ENCODE peak calls at places on chromosome 15, in nine cellular contexts. Z is body of pancreas, Y is fibroblast of pulmonary artery, E is AG09309, A is nephron progenitor cell, T is neural crest cell, F is bronchial epithelial cell, G is natural killer cell, X is HFF-Myc. Q is an unnamed sample.

GRCh38 chr15:77387355-77388105 is 32.4 kb downstream of the PEAK1 start:
- DNase-seq in Z (no peak), Y (peak), E (no peak), A (no peak), T (no peak), F (no peak), G (no peak), X (no peak), Q (no peak)

GRCh38 chr15:72227720-72228119 is 3.3 kb downstream of the PKM start:
- DNase-seq in Z (no peak), Y (no peak), E (no peak), A (no peak), T (no peak), F (peak), G (no peak), X (no peak), Q (no peak)

GRCh38 chr15:78208341-78208844 is 26.0 kb downstream of the ACSBG1 start:
- DNase-seq in Z (no peak), Y (no peak), E (no peak), A (no peak), T (no peak), F (no peak), G (no peak), X (no peak), Q (no peak)

GRCh38 chr15:84929795-84930371 is 45.4 kb downstream of the SLC28A1 start:
- DNase-seq in Z (peak), Y (no peak), E (no peak), A (no peak), T (no peak), F (peak), G (no peak), X (no peak), Q (no peak)

GRCh38 chr15:37203050-37203449 is 102.7 kb upstream of the MEIS2 start:
- DNase-seq in Z (no peak), Y (no peak), E (no peak), A (no peak), T (no peak), F (no peak), G (no peak), X (no peak), Q (no peak)

GRCh38 chr15:66040211-66040892 is 171.1 kb downstream of the RAB11A start:
- DNase-seq in Z (no peak), Y (no peak), E (no peak), A (no peak), T (no peak), F (no peak), G (no peak), X (no peak), Q (no peak)

GRCh38 chr15:40277472-40277871 is 5.4 kb downstream of the ANKRD63 start:
- DNase-seq in Z (no peak), Y (no peak), E (no peak), A (no peak), T (no peak), F (no peak), G (no peak), X (no peak), Q (no peak)

GRCh38 chr15:81189583-81190283 is 6.9 kb upstream of the IL16 start:
- DNase-seq in Z (peak), Y (peak), E (peak), A (no peak), T (no peak), F (no peak), G (no peak), X (peak), Q (no peak)

GRCh38 chr15:31024979-31025378 is 33.6 kb upstream of the MTMR10 start:
- DNase-seq in Z (no peak), Y (peak), E (no peak), A (no peak), T (no peak), F (no peak), G (no peak), X (no peak), Q (no peak)

GRCh38 chr15:74784854-74785715 is 3.2 kb downstream of the CSK start:
- DNase-seq in Z (no peak), Y (no peak), E (no peak), A (no peak), T (no peak), F (no peak), G (peak), X (no peak), Q (no peak)

GRCh38 chr15:77507911-77508310 is 87.2 kb downstream of the HMG20A start:
- DNase-seq in Z (peak), Y (peak), E (no peak), A (no peak), T (no peak), F (peak), G (no peak), X (no peak), Q (peak)

GRCh38 chr15:82647045-82647834 is at the start of gene CPEB1:
- DNase-seq in Z (peak), Y (peak), E (no peak), A (peak), T (peak), F (no peak), G (no peak), X (no peak), Q (peak)

GRCh38 chr15:85810075-85810474 is 15.3 kb upstream of the KLHL25 start:
- DNase-seq in Z (no peak), Y (no peak), E (no peak), A (no peak), T (no peak), F (peak), G (no peak), X (no peak), Q (no peak)

GRCh38 chr15:65374831-65375401 is 2.9 kb downstream of the IGDCC3 start:
- DNase-seq in Z (no peak), Y (no peak), E (no peak), A (no peak), T (no peak), F (no peak), G (no peak), X (no peak), Q (no peak)

GRCh38 chr15:70754862-70755261 is 8.5 kb downstream of the UACA start:
- DNase-seq in Z (no peak), Y (no peak), E (no peak), A (no peak), T (no peak), F (no peak), G (no peak), X (no peak), Q (no peak)

DNA sequence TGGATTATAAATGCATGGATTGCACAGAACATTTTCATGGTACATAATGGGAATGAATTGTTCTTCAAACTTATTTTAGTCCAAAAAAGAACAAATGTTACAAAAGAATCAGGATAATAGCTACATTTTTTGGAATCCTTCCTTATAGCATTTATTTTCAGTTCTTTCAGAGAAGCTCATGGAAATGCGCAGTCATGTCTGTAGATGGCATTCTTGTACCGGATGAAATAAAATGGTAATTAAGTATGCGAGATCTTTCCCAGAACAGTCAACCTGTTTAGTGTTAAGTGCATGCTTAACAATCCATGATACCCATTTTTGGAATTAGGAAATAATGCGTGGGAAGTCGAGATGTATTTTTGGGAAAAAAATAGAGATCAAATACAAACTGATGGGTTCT is 38.2 kb upstream of the GOLGA8B start:
- DNase-seq in Z (no peak), Y (peak), E (no peak), A (no peak), T (no peak), F (peak), G (no peak), X (no peak), Q (no peak)
- TF ChIP-seq CTCF in Z (peak), Y (peak), E (peak), A (no peak), T (peak), F (peak), G (no peak), X (peak), Q (peak)

DNA sequence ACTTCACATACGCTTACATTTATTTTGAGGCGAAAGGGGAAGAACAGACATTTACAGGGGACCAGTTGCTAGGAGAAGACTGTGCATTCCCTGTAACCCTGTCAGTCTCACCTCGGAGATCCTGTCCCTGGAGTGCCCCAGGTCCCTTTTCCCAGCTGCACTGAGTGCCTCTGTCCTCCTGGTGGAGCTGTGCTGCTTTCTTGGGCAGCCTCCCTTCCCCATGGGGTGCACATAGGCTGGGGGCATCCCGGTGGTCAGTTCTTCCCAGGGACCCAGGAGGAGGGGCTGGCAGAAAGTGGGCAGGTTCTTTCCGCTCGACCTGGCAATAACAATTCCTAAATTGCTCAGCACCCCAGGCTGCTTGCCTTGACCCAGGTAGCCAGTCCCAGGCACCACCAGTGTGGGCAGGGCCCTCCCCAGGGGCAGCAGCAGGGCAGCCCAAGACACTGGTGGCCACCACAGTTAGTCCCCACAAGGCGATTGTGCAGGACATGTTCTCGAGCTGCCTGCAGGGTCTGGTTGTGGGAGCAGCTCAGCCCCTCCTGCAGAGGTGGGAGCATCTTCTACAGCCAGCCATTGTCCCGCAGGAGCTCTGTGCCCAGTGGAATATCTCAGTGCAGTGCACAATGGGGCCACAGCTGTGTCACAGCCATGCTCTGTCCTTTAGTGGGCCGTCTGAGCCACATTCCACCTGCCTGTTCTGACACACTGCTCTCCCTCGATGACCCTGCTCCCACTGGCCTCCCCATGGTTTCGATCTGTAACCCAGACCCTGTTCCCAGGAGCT is 36.3 kb downstream of the APBA2 start:
- DNase-seq in Z (no peak), Y (no peak), E (no peak), A (no peak), T (no peak), F (no peak), G (no peak), X (no peak), Q (no peak)
- TF ChIP-seq CTCF in Z (no peak), Y (peak), E (no peak), A (peak), T (no peak), F (no peak), G (no peak), X (peak), Q (no peak)

DNA sequence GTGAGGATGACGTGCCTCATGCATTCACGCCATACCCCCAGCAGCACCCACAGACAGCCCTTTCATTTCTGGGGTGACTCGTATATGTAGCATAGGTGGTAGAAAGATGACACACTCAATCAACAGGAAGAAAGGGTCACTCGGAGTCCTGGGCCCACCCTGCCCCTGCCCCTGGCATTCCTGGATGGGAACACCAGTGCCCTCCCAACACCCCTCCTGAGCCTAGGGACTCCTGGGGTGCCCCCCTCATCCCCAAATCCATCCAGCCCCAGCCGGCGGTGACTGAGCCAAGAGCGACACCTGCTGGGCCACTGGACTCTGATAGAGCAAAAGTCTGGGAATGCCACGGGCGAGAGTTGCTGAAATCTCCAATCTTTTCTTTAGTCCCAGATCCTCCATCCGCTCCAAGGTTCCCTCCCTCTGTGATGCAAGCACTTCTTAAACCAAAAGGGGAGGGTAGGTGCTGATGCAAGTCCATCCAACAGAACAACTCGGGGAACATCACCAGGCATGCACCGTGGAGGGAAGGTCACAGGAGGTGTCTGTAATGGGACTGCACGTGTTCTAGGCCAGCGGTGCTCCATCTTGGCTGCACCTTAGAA is 31.1 kb downstream of the ACAN start:
- DNase-seq in Z (peak), Y (peak), E (peak), A (peak), T (peak), F (peak), G (no peak), X (no peak), Q (no peak)
- TF ChIP-seq CTCF in Z (peak), Y (peak), E (peak), A (peak), T (peak), F (peak), G (peak), X (peak), Q (peak)

GRCh38 chr15:59993950-59994401 is 10.1 kb upstream of the FOXB1 start:
- DNase-seq in Z (no peak), Y (no peak), E (no peak), A (peak), T (peak), F (no peak), G (no peak), X (no peak), Q (peak)
- TF ChIP-seq CTCF in Z (no peak), Y (no peak), E (no peak), A (peak), T (peak), F (peak), G (no peak), X (peak), Q (peak)

DNA sequence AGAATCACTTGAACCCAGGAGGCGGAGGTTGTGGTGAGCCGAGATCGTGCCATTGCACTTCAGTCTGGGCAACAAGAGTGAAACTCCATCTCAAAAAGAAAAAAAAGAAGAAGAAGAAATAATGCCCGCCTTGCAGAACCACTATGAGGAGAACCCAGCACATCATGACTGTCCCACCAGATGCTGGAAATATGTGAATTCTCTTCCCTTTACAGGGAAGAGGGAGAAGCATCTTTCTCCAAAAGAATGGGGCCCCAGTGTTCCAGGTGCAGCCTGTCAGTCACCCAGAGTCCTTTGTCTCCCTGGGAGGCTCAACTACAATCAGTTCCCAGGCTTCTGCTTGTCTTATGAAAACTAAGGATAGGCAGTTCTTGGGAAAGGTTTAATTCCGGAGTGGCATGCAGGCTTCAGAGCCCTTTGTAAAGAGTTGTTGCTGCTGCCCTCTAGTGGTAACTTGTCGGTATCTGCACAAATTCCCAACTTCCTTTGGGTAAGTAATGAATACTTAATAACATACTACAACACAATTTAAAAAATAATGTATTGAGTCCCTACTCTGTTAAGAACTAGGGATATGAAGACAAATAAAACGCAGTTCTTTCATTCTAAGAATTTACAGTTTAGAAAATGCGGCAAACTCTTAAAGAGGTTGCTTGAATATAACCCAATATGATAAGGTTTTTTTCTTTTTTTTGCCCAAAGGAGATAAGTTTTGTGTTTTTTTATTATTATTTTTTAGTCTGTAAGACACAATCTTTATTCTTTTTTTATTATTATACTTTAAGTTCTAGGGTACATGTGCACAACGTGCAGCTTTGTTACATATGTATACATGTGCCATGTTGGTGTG is 18.6 kb upstream of the TICRR start:
- DNase-seq in Z (peak), Y (peak), E (peak), A (peak), T (peak), F (peak), G (no peak), X (peak), Q (peak)
- TF ChIP-seq CTCF in Z (peak), Y (peak), E (peak), A (peak), T (peak), F (peak), G (peak), X (peak), Q (peak)

DNA sequence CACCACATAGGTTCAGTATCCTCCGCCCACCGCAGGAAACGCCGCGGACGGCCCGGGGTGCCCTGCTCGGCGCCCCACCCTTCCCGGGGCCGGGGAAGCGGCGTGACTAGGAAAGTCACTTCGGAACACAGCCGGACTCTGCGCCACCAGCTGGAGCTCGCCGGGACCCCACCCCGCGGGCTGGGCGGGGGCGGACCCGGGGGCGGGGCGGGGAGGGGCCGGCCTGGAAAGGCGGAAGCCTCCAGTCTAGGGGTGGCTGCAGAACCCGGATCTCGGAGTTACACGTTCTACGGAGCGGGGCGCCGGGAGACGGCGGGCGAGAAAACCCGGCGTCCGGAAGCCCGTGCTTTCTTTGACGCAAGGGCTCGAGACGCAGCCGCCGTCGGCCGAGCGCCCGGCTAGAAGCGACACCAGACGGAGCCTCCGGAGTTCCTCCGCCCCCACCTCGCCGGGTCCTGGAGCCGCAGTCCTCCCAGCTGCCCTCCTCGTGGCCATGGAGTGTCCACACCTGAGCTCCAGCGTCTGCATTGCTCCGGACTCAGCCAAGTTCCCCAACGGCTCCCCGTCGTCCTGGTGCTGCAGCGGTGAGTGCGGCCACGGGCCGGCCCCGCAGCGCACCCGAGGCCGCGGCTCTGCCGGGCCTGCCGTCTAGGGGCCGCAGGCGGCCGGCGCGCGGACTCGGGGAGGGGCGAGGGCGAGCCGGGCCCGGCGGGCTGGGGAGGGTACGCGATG is at the start of gene USP3:
- DNase-seq in Z (peak), Y (peak), E (peak), A (peak), T (peak), F (peak), G (peak), X (peak), Q (peak)
- TF ChIP-seq CTCF in Z (peak), Y (no peak), E (peak), A (peak), T (peak), F (peak), G (peak), X (no peak), Q (peak)

GRCh38 chr15:57345584-57345983 is 30.7 kb upstream of the CGNL1 start:
- DNase-seq in Z (no peak), Y (no peak), E (no peak), A (peak), T (no peak), F (no peak), G (no peak), X (no peak), Q (no peak)
- TF ChIP-seq CTCF in Z (peak), Y (peak), E (peak), A (no peak), T (no peak), F (no peak), G (no peak), X (peak), Q (no peak)

DNA sequence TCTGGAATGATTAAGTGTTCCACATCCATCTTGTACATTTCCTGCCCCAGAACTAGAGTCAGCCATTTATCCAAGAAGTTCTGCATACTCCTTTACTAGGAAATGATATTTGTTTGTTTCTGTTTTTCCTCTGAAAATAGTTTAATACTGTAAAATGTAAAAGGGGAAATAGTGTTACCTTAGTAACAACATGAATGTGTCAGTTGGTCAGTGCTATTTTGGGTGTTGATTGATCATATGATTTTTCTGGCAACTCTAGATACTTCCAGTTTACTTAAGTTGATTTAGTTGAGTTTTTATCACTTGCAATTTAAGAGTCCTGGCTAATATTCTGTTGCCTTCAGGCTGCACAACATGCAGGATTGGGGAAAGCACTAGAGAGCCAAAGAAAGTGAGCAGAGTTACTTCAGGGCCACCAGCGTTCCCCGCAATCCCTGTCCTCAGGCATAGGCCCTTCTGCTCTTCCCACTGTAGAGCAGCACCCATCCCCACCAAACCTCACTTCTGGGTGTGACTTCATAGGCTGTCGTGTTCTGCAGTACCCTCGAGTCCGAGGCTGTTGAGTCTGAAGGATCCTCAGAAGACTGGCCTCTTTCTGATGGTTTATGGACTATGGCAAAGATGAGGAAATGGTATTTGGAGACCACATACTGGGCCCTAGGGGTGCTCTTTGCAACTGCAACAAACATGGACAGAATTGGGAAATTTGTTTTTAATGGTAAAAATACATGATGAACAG is 69.0 kb downstream of the CHD2 start:
- DNase-seq in Z (no peak), Y (no peak), E (no peak), A (no peak), T (no peak), F (no peak), G (no peak), X (no peak), Q (no peak)
- TF ChIP-seq CTCF in Z (peak), Y (peak), E (peak), A (no peak), T (peak), F (no peak), G (no peak), X (peak), Q (no peak)

GRCh38 chr15:38853608-38854007 is 289.0 kb upstream of the RASGRP1 start:
- DNase-seq in Z (no peak), Y (peak), E (no peak), A (peak), T (peak), F (peak), G (no peak), X (no peak), Q (peak)
- TF ChIP-seq CTCF in Z (no peak), Y (peak), E (peak), A (peak), T (peak), F (peak), G (no peak), X (peak), Q (peak)

Q was measured in GM13977.